ENCODE peak calls at places on chromosomes 5 and 9, in five cellular contexts. K, V, A, N and F are unnamed samples. For H3K9me3, the result is how much of the 10 kb centered on the place peaks cover.

GRCh38 chr5:68379275-68380026 is 163.9 kb downstream of the PIK3R1 start:
- DNase-seq in A (no peak), V (no peak), K (no peak), N (no peak), F (peak)

GRCh38 chr5:109546461-109546860 is 136.7 kb upstream of the PJA2 start:
- DNase-seq in A (no peak), N (no peak), K (no peak), V (no peak), F (no peak)

GRCh38 chr9:126001581-126002225 is 254.5 kb downstream of the PBX3 start:
- DNase-seq in A (no peak), V (no peak), N (no peak), K (peak), F (no peak)

GRCh38 chr9:125784286-125785049 is 37.3 kb downstream of the PBX3 start:
- DNase-seq in V (no peak), A (no peak), K (no peak), N (no peak), F (no peak)

GRCh38 chr5:151310932-151311331 is 7.4 kb upstream of the SLC36A3 start:
- DNase-seq in A (no peak), K (no peak), N (no peak), V (no peak), F (no peak)

GRCh38 chr5:180470966-180471582 is 23.1 kb upstream of the CNOT6 start:
- DNase-seq in K (peak), A (peak), N (peak), V (peak), F (peak)

GRCh38 chr9:7121055-7121454 is 363.3 kb downstream of the KDM4C start:
- DNase-seq in N (no peak), K (no peak), A (no peak), V (no peak), F (no peak)

GRCh38 chr9:71001780-71002386 is 119.5 kb downstream of the TRPM3 start:
- DNase-seq in A (peak), K (no peak), N (peak), V (peak), F (peak)

GRCh38 chr5:96509313-96509712 is 76.3 kb upstream of the PCSK1 start:
- DNase-seq in N (no peak), K (no peak), V (no peak), A (no peak), F (no peak)

GRCh38 chr5:141330299-141331080 is at the start of gene PCDHGA1:
- DNase-seq in V (no peak), N (no peak), K (peak), A (no peak), F (no peak)

GRCh38 chr5:157961828-157962390 is 103.0 kb upstream of the CLINT1 start:
- DNase-seq in A (no peak), N (no peak), V (no peak), K (no peak), F (no peak)

GRCh38 chr5:31640573-31640972 is 1.6 kb downstream of the PDZD2 start:
- DNase-seq in N (no peak), K (no peak), V (no peak), A (no peak), F (no peak)

GRCh38 chr9:5582835-5583195 is 46.1 kb upstream of the RIC1 start:
- DNase-seq in A (no peak), K (no peak), N (no peak), V (no peak), F (no peak)

GRCh38 chr5:7015586-7016256 is 302.5 kb downstream of the TENT4A start:
- DNase-seq in K (no peak), V (no peak), N (no peak), A (no peak), F (no peak)

GRCh38 chr5:142432369-142432863 is 107.6 kb upstream of the SPRY4 start:
- DNase-seq in N (no peak), K (no peak), V (peak), A (peak), F (peak)

GRCh38 chr5:178786859-178787499 is 56.5 kb upstream of the ZNF354A start:
- DNase-seq in N (no peak), A (peak), V (no peak), K (no peak), F (peak)

GRCh38 chr5:176773408-176774035 is 36.8 kb upstream of the UNC5A start:
- DNase-seq in K (no peak), N (peak), A (no peak), V (no peak), F (no peak)

GRCh38 chr9:93192721-93193372 is 8.9 kb downstream of the WNK2 start:
- DNase-seq in V (no peak), A (no peak), K (peak), N (no peak), F (no peak)

GRCh38 chr9:19127881-19128719 is 808 bp upstream of the PLIN2 start:
- DNase-seq in A (peak), N (no peak), K (peak), V (peak), F (no peak)

GRCh38 chr5:103224894-103225246 is 33.7 kb upstream of the MACIR start:
- DNase-seq in V (no peak), K (no peak), A (no peak), N (no peak), F (no peak)

GRCh38 chr5:155872801-155873200 is 454.2 kb upstream of the SGCD start:
- DNase-seq in A (no peak), V (no peak), N (no peak), K (no peak), F (no peak)

GRCh38 chr5:152288917-152289595 is 116.0 kb downstream of the NMUR2 start:
- DNase-seq in A (no peak), V (no peak), K (no peak), N (no peak), F (no peak)

GRCh38 chr5:27172708-27173107 is 134.3 kb upstream of the CDH9 start:
- DNase-seq in K (no peak), A (no peak), V (no peak), N (no peak), F (no peak)

GRCh38 chr5:54742417-54742889 is 224.9 kb downstream of the SNX18 start:
- DNase-seq in N (peak), A (peak), V (peak), K (peak), F (no peak)

GRCh38 chr5:28014779-28015178 is 976.4 kb upstream of the CDH9 start:
- DNase-seq in N (no peak), A (no peak), V (no peak), K (no peak), F (no peak)

GRCh38 chr9:69758981-69759477 is 782 bp downstream of the PTAR1 start:
- DNase-seq in A (no peak), N (no peak), V (no peak), K (no peak), F (no peak)

GRCh38 chr5:54388411-54388810 is 67.1 kb upstream of the HSPB3 start:
- DNase-seq in K (no peak), N (no peak), V (no peak), A (no peak), F (no peak)

GRCh38 chr5:3258050-3258449 is 337.6 kb upstream of the IRX1 start:
- DNase-seq in K (no peak), A (no peak), V (no peak), N (no peak), F (peak)

GRCh38 chr5:139795074-139796001 is at the start of gene PSD2:
- DNase-seq in V (no peak), A (peak), N (no peak), K (no peak), F (peak)

GRCh38 chr9:113416149-113416726 is 5.7 kb downstream of the C9orf43 start:
- DNase-seq in V (no peak), N (no peak), A (no peak), K (no peak), F (no peak)

GRCh38 chr9:135701067-135701967 is 668 bp upstream of the KCNT1 start:
- DNase-seq in V (no peak), N (no peak), A (no peak), K (no peak), F (no peak)

GRCh38 chr9:79013715-79014610 is 557.8 kb upstream of the TLE4 start:
- DNase-seq in N (no peak), V (no peak), K (no peak), A (no peak), F (no peak)
- TF ChIP-seq POLR2A in N (no peak), V (no peak), K (no peak), A (no peak), F (no peak)

DNA sequence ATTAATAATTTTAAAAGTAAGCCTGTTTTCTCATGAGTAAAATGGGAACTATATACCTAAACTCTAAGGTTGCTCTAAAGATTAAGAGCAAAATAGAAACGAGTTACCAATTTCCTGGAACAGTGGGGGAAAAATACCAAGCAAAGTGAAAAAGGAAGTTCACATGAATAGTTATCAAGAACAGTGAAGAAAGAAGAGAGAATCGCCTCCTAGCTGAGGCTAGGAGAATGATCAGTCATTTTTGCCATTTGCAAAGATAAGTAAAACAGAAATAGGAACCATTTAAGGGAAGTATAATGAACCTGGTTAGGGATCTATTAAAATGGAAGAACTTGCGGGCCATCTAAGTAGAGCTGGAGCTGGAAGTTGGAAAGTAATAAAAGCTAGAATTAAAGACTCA is 50.7 kb downstream of the P4HA2 start:
- DNase-seq in V (no peak), N (no peak), K (no peak), A (no peak), F (no peak)
- TF ChIP-seq CTCF in V (no peak), N (peak), K (no peak), A (no peak), F (no peak)

GRCh38 chr9:138080979-138081378 is 203.4 kb downstream of the CACNA1B start:
- DNase-seq in A (peak), K (no peak), N (peak), V (no peak), F (no peak)
- H3K9me3 ChIP-seq in A (under half), K (under half), N (under half), V (under half), F (under half)

GRCh38 chr9:686381-686813 is 155.1 kb upstream of the DMRT1 start:
- DNase-seq in K (peak), V (no peak), N (peak), A (no peak), F (peak)

GRCh38 chr9:682633-683508 is 158.6 kb upstream of the DMRT1 start:
- DNase-seq in K (no peak), A (peak), V (peak), N (peak), F (no peak)

GRCh38 chr9:684055-684949 is 157.2 kb upstream of the DMRT1 start:
- DNase-seq in A (no peak), K (no peak), V (no peak), N (no peak), F (peak)

GRCh38 chr9:683509-684021 is 157.9 kb upstream of the DMRT1 start:
- DNase-seq in V (no peak), K (no peak), N (no peak), A (no peak), F (no peak)

DNA sequence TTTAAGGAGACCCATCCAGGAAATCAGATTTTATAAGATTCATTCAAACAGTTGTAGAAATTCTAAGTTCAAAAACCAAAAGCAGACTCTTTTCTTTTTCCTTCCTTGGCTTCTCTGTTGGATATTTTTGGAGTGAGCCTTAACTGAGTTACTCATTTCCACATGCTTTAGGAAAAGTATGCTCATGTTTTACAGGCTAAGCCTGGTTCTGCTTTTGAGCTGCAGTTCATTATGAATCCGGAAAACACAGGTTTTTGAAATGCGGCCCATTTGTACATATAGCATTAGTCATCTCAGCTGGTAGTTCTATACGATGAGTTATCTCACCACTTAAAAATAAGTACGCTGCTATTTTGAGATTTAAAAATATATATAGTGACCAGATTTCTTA is 156.6 kb upstream of the DMRT1 start:
- DNase-seq in V (no peak), A (no peak), N (no peak), K (no peak), F (no peak)
- TF ChIP-seq POLR2A in V (no peak), A (no peak), N (no peak), K (no peak), F (no peak)

GRCh38 chr9:2241875-2242741 is 227.0 kb downstream of the SMARCA2 start:
- DNase-seq in K (peak), V (peak), A (peak), N (peak), F (peak)
- TF ChIP-seq CTCF in K (no peak), V (no peak), A (no peak), N (no peak), F (no peak)

GRCh38 chr5:18105449-18105848 is 471.2 kb downstream of the TAF11L14 start:
- DNase-seq in K (no peak), A (no peak), N (no peak), V (no peak), F (no peak)
- H3K9me3 ChIP-seq in K (under half), A (under half), N (under half), V (under half), F (under half)

DNA sequence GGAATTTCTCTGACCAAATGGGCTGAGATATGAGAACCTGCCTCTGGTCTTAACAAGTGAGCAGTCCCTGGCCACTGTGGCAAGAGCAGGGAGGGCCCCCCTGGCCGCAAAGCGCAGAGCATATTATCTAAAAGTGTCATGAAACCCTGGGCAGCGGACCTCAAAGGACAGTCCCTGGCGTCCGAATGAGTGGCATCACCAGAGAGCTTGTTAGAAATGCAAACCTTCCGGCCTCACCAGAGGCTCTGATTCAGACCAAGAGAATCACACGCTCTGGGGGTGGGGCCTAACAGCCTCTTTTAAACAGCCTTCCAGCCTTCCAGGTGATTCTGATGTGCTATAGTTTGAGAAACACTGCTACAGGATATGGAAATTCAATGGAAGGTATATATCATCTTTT is 10.9 kb downstream of the PTPN3 start:
- DNase-seq in A (no peak), N (no peak), K (no peak), V (no peak), F (no peak)
- TF ChIP-seq POLR2A in A (no peak), N (no peak), K (no peak), V (no peak), F (no peak)

DNA sequence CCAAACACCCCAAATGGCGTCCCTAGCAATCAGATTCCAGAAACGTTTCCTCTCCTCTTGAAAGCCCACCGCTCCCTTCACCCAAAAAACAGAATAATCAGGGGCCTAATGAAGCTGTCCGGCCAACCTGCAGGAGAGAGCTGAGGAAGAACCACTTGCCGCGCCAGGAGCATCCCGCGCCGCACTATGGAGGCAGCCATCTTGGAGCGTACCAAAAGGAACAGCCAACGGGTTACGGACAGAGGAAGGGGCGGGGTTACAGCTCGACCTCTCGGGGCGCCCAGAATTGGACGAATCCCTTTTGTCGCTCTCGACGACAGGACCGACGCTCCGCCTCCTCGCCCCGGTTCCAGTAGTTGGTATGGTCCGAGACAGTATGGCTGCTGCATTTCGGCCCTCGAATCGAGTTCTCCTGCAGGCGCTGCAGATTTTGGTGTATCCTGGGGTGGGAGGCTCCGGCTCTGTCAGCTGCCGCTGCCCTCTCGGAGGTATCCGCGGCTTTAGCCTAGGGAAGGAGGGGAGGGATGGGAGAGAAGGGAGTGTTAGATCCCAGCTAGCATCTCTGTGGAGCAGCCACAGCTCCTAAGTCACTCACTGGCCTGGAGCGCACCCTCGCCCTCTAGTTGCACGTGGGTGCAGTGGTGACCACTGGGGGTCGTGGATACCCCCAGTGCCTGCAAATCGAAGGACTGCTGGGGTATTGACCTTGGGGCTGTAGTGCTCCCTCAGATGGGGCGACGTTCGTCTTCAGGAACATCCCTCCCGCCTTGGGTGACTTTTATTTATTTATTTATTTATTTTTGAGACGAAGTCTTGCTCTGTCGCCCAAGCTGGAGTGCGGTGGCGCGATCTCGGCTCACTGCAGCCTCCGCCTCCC is at the start of the genes MRPS27 and PTCD2:
- DNase-seq in V (peak), K (peak), N (peak), A (peak), F (peak)
- TF ChIP-seq CTCF in V (peak), K (no peak), N (no peak), A (no peak), F (no peak)

DNA sequence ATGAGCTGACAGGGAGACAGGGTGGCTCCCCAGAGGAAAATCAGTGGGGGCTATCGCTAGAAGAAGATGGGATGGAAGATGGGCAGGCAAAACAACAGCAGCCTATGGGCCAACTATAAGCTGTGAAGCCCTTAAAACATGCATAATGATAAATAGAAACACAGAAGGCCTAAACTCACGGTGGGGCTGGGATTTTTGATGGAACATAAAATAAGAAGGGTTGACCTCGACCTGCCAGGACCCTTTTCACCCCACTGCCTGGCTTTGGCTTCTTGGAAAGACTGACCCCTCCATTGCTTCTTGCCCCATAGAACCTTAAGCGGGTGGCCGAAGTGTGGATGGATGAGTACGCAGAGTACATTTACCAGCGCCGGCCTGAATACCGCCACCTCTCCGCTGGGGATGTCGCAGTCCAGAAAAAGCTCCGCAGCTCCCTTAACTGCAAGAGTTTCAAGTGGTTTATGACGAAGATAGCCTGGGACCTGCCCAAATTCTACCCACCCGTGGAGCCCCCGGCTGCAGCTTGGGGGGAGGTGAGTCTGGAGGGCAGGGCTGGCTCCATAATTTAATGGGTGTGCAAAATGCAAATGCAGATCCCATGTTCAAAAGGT is 36.5 kb upstream of the SAP30L start:
- DNase-seq in N (no peak), A (no peak), K (no peak), V (no peak), F (no peak)
- H3K9me3 ChIP-seq in N (under half), A (under half), K (under half), V (under half), F (under half)

GRCh38 chr9:33044677-33045282 is 19.7 kb downstream of the DNAJA1 start:
- DNase-seq in A (peak), K (no peak), V (peak), N (peak), F (peak)

GRCh38 chr9:33040792-33041458 is 15.9 kb downstream of the DNAJA1 start:
- DNase-seq in V (no peak), A (no peak), N (no peak), K (no peak), F (no peak)

GRCh38 chr9:33042528-33042927 is 17.5 kb downstream of the DNAJA1 start:
- DNase-seq in N (no peak), A (no peak), K (no peak), V (no peak), F (no peak)

GRCh38 chr9:33041459-33042188 is 16.6 kb downstream of the DNAJA1 start:
- DNase-seq in N (no peak), V (no peak), A (no peak), K (no peak), F (no peak)

DNA sequence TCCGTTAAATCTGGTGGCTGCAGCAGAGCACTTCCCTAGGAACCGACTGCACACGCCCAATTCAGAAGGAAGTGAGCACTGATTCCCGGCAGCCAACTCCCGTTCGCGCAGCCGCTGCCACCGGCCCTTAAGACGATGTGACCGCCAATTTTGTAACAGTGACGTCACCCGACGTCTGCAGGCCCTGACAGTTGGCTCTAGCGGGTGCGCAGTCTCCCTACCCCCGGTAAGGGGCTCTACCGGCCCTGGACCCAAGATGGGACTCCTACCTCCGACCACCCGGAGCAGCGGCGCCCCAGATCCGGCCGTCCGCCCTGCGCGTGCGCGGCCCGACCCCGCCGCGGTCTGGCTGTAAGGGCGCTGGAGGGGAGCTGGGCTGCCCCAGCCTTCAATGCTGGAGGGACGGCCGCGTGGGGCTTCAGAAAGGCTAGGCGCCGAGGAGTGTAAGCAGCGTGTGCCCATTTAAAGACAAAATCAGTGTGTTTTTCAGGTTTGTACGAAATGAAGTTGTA is 19.1 kb downstream of the DNAJA1 start:
- DNase-seq in V (peak), A (peak), N (peak), K (peak), F (peak)
- TF ChIP-seq POLR2A in V (peak), A (no peak), N (no peak), K (no peak), F (peak)